ENCODE peak calls at places on chromosomes 2 and 18, in nine cellular contexts. P is CD8-positive, alpha-beta memory T cell; K is T-helper 1 cell; N is AG08395; R is iris pigment epithelial cell; M is NCI-H510A treated with DMSO at 0.1 percent for 48 hours; Y is left cardiac atrium; G is HS-5; O is colonic mucosa. T is an unnamed sample.

GRCh38 chr18:22230403-22231042 is 61.1 kb downstream of the GATA6 start:
- DNase-seq in P (no peak), K (no peak), N (no peak), R (peak; percentile 98), M (no peak), Y (no peak), G (no peak), O (no peak), T (no peak)

GRCh38 chr2:189799531-189799930 is 15.3 kb downstream of the PMS1 start:
- DNase-seq in P (no peak), K (no peak), N (peak; percentile 76), R (peak; percentile 82), M (no peak), Y (no peak), G (peak; percentile 68), O (no peak), T (no peak)

GRCh38 chr2:203225423-203226039 is 13.3 kb upstream of the CYP20A1 start:
- DNase-seq in P (peak; percentile 15), K (no peak), N (no peak), R (peak; percentile 29), M (peak; percentile 21), Y (no peak), G (no peak), O (no peak), T (no peak)

GRCh38 chr2:64482765-64483504 is 29.0 kb downstream of the LGALSL start:
- DNase-seq in P (no peak), K (no peak), N (peak; percentile 45), R (peak; percentile 23), M (no peak), Y (peak; percentile 56), G (no peak), O (no peak), T (no peak)

GRCh38 chr2:36556847-36557246 is 41.1 kb downstream of the FEZ2 start:
- DNase-seq in P (no peak), K (no peak), N (peak; percentile 54), R (peak; percentile 82), M (no peak), Y (no peak), G (no peak), O (no peak), T (no peak)

GRCh38 chr2:143078106-143078505 is 51.1 kb upstream of the ARHGAP15 start:
- DNase-seq in P (no peak), K (no peak), N (no peak), R (no peak), M (no peak), Y (no peak), G (no peak), O (no peak), T (no peak)

GRCh38 chr18:57188851-57189565 is 42.1 kb downstream of the BOD1L2 start:
- DNase-seq in P (no peak), K (no peak), N (no peak), R (no peak), M (no peak), Y (no peak), G (no peak), O (no peak), T (no peak)

GRCh38 chr2:221268631-221269030 is 303.5 kb downstream of the EPHA4 start:
- DNase-seq in P (no peak), K (no peak), N (no peak), R (no peak), M (no peak), Y (no peak), G (no peak), O (no peak), T (no peak)

GRCh38 chr2:221571108-221571390 is 1.1 kb downstream of the EPHA4 start:
- DNase-seq in P (peak; percentile 6), K (peak; percentile 20), N (no peak), R (peak; percentile 16), M (peak; percentile 33), Y (no peak), G (no peak), O (peak; percentile 24), T (no peak)

GRCh38 chr2:40097691-40098376 is 318.8 kb upstream of the THUMPD2 start:
- DNase-seq in P (no peak), K (no peak), N (peak; percentile 44), R (peak; percentile 90), M (no peak), Y (no peak), G (peak; percentile 89), O (no peak), T (no peak)

T was measured in uterus.